ENCODE peak calls at places on chromosomes 2 and 18, in four cellular contexts. W is activated T-helper 1 cell treated with anti-CD3 and anti-CD28 coated beads, Interleukin-2, amount 50 U/mL, for 16 hours; Z is astrocyte of the cerebellum; I is LoVo. U is an unnamed sample.

GRCh38 chr18:8705941-8706544 is 687 bp downstream of the MTCL1 start:
- DNase-seq in I (peak), W (no peak), Z (no peak), U (no peak)

GRCh38 chr2:178241852-178242551 is 47.7 kb downstream of the OSBPL6 start:
- DNase-seq in I (peak), Z (peak), W (no peak), U (peak)

GRCh38 chr2:27871805-27872204 is 18.4 kb downstream of the RBKS start:
- DNase-seq in I (no peak), W (no peak), Z (no peak), U (peak)

GRCh38 chr18:23115683-23116096 is 19.6 kb upstream of the CABLES1 start:
- DNase-seq in Z (peak), W (no peak), I (peak), U (peak)

GRCh38 chr2:196136151-196136550 is 35.2 kb downstream of the STK17B start:
- DNase-seq in W (no peak), Z (no peak), I (no peak), U (no peak)

GRCh38 chr18:69469444-69469919 is 68.8 kb downstream of the DOK6 start:
- DNase-seq in W (no peak), I (peak), Z (no peak), U (peak)

GRCh38 chr2:7929276-7929675 is 752.6 kb upstream of the ID2 start:
- DNase-seq in Z (no peak), W (no peak), I (no peak), U (no peak)

GRCh38 chr2:31401580-31401979 is 13.0 kb downstream of the XDH start:
- DNase-seq in I (no peak), Z (peak), W (no peak), U (peak)

GRCh38 chr2:158735822-158736580 is 59.1 kb upstream of the DAPL1 start:
- DNase-seq in I (no peak), W (no peak), Z (no peak), U (no peak)

GRCh38 chr2:166841152-166841551 is 47.1 kb upstream of the XIRP2 start:
- DNase-seq in Z (no peak), W (no peak), I (no peak), U (no peak)

GRCh38 chr18:49321800-49322461 is 138.5 kb downstream of the DYM start:
- DNase-seq in Z (peak), I (no peak), W (no peak), U (no peak)

GRCh38 chr18:79802298-79802697 is 4.6 kb downstream of the KCNG2 start:
- DNase-seq in W (no peak), I (no peak), Z (no peak), U (no peak)

GRCh38 chr2:119788751-119789150 is 29.0 kb downstream of the PTPN4 start:
- DNase-seq in I (no peak), W (no peak), Z (no peak), U (no peak)

GRCh38 chr2:119223521-119224390 is at the start of gene STEAP3:
- DNase-seq in W (no peak), I (peak), Z (no peak), U (peak)

GRCh38 chr2:223933098-223933800 is 11.9 kb downstream of the WDFY1 start:
- DNase-seq in Z (no peak), W (no peak), I (no peak), U (no peak)

GRCh38 chr2:234308814-234309195 is 188.1 kb downstream of the ARL4C start:
- DNase-seq in W (peak), Z (peak), I (no peak), U (peak)

GRCh38 chr2:22329097-22329716 is 1055.8 kb upstream of the KLHL29 start:
- DNase-seq in Z (no peak), W (no peak), I (no peak), U (no peak)

GRCh38 chr18:7809978-7810377 is 242.9 kb downstream of the PTPRM start:
- DNase-seq in Z (no peak), W (no peak), I (no peak), U (no peak)

GRCh38 chr2:69917854-69918253 is 2.9 kb downstream of the MXD1 start:
- DNase-seq in I (no peak), W (no peak), Z (peak), U (peak)

GRCh38 chr2:179636100-179636980 is 225.1 kb downstream of the ZNF385B start:
- DNase-seq in W (no peak), I (no peak), Z (no peak), U (no peak)

GRCh38 chr2:30622452-30622851 is 175.4 kb downstream of the LCLAT1 start:
- DNase-seq in I (no peak), Z (no peak), W (no peak), U (no peak)

GRCh38 chr18:58870621-58871020 is 5.9 kb downstream of the ZNF532 start:
- DNase-seq in W (no peak), Z (no peak), I (no peak), U (no peak)

GRCh38 chr2:46151582-46151981 is 145.6 kb upstream of the EPAS1 start:
- DNase-seq in Z (no peak), I (no peak), W (no peak), U (peak)

GRCh38 chr2:187580462-187581124 is 26.4 kb upstream of the TFPI start:
- DNase-seq in W (no peak), Z (peak), I (peak), U (peak)

GRCh38 chr2:37364351-37364750 is 19.9 kb downstream of the QPCT start:
- DNase-seq in I (no peak), Z (no peak), W (no peak), U (no peak)

GRCh38 chr18:5057348-5058012 is 139.6 kb downstream of the AKAIN1 start:
- DNase-seq in Z (peak), W (no peak), I (peak), U (peak)

GRCh38 chr18:37314534-37314933 is 251.1 kb downstream of the CELF4 start:
- DNase-seq in Z (no peak), I (no peak), W (no peak), U (no peak)

GRCh38 chr2:42929985-42930581 is 137.7 kb upstream of the HAAO start:
- DNase-seq in I (no peak), Z (peak), W (no peak), U (no peak)

GRCh38 chr2:8477511-8478132 is 204.2 kb upstream of the ID2 start:
- DNase-seq in I (no peak), Z (no peak), W (no peak), U (no peak)

GRCh38 chr2:143928184-143928583 is 591.7 kb downstream of the ZEB2 start:
- DNase-seq in I (no peak), Z (no peak), W (no peak), U (no peak)

GRCh38 chr2:64586054-64586453 is 61.9 kb downstream of the AFTPH start:
- DNase-seq in Z (no peak), W (no peak), I (no peak), U (no peak)

GRCh38 chr2:223008162-223008561 is 43.8 kb upstream of the KCNE4 start:
- DNase-seq in Z (no peak), W (no peak), I (no peak), U (no peak)

GRCh38 chr18:35028556-35028955 is 12.7 kb upstream of the MAPRE2 start:
- DNase-seq in Z (no peak), I (no peak), W (no peak), U (no peak)

U was measured in A549.